ENCODE peak calls at places on chromosomes 3 and 15, in seven cellular contexts. One of them, this sample, is unnamed. For H3K27me3 and H3K4me1, the result is how much of the 10 kb centered on the place peaks cover.

GRCh38 chr15:100717596-100717995 is 115.2 kb downstream of the ASB7 start:
- DNase-seq in GM23338: no peak
- DNase-seq in GM23248: no peak
- DNase-seq in aorta: peak
- DNase-seq in BE2C: no peak
- DNase-seq in NT2/D1: no peak
- DNase-seq in transverse colon: no peak
- DNase-seq in this sample: no peak

GRCh38 chr3:169914321-169914720 is 2.9 kb downstream of the SAMD7 start:
- DNase-seq in GM23338: no peak
- DNase-seq in GM23248: peak
- DNase-seq in aorta: no peak
- DNase-seq in BE2C: peak
- DNase-seq in NT2/D1: no peak
- DNase-seq in transverse colon: no peak
- DNase-seq in this sample: no peak

GRCh38 chr3:168003911-168004310 is 91.8 kb downstream of the GOLIM4 start:
- DNase-seq in GM23338: no peak
- DNase-seq in GM23248: no peak
- DNase-seq in aorta: no peak
- DNase-seq in BE2C: no peak
- DNase-seq in NT2/D1: no peak
- DNase-seq in transverse colon: no peak
- DNase-seq in this sample: no peak

GRCh38 chr15:82891025-82891390 is 61.5 kb downstream of the HOMER2 start:
- DNase-seq in GM23338: no peak
- DNase-seq in GM23248: no peak
- DNase-seq in aorta: no peak
- DNase-seq in BE2C: no peak
- DNase-seq in NT2/D1: no peak
- DNase-seq in transverse colon: no peak
- DNase-seq in this sample: no peak

GRCh38 chr15:43977072-43977884 is 150.5 kb downstream of the WDR76 start:
- DNase-seq in GM23338: peak
- DNase-seq in GM23248: no peak
- DNase-seq in aorta: no peak
- DNase-seq in BE2C: no peak
- DNase-seq in NT2/D1: peak
- DNase-seq in transverse colon: no peak
- DNase-seq in this sample: no peak

GRCh38 chr3:197555281-197556261 is at the start of gene BDH1:
- DNase-seq in GM23338: peak
- DNase-seq in GM23248: peak
- DNase-seq in aorta: peak
- DNase-seq in BE2C: peak
- DNase-seq in NT2/D1: no peak
- DNase-seq in transverse colon: peak
- DNase-seq in this sample: peak

GRCh38 chr3:192816274-192816853 is 89.0 kb upstream of the FGF12 start:
- DNase-seq in GM23338: peak
- DNase-seq in GM23248: peak
- DNase-seq in aorta: no peak
- DNase-seq in BE2C: no peak
- DNase-seq in NT2/D1: peak
- DNase-seq in transverse colon: no peak
- DNase-seq in this sample: no peak

GRCh38 chr15:101710806-101711205 is 13.5 kb downstream of the TARS3 start:
- DNase-seq in GM23338: peak
- DNase-seq in GM23248: peak
- DNase-seq in aorta: no peak
- DNase-seq in BE2C: no peak
- DNase-seq in NT2/D1: peak
- DNase-seq in transverse colon: no peak
- DNase-seq in this sample: no peak

GRCh38 chr3:73365756-73366397 is 258.9 kb downstream of the PDZRN3 start:
- DNase-seq in GM23338: no peak
- DNase-seq in GM23248: peak
- DNase-seq in aorta: peak
- DNase-seq in BE2C: no peak
- DNase-seq in NT2/D1: no peak
- DNase-seq in transverse colon: peak
- DNase-seq in this sample: no peak

GRCh38 chr3:181707980-181708379 is 3.7 kb upstream of the SOX2 start:
- DNase-seq in GM23338: peak
- DNase-seq in GM23248: no peak
- DNase-seq in aorta: no peak
- DNase-seq in BE2C: no peak
- DNase-seq in NT2/D1: no peak
- DNase-seq in transverse colon: no peak
- DNase-seq in this sample: no peak

GRCh38 chr3:76950590-76950989 is 89.3 kb upstream of the ROBO2 start:
- DNase-seq in GM23338: no peak
- DNase-seq in GM23248: no peak
- DNase-seq in aorta: no peak
- DNase-seq in BE2C: no peak
- DNase-seq in NT2/D1: no peak
- DNase-seq in transverse colon: no peak
- DNase-seq in this sample: no peak

GRCh38 chr3:30504939-30505338 is 101.5 kb upstream of the TGFBR2 start:
- DNase-seq in GM23338: no peak
- DNase-seq in GM23248: no peak
- DNase-seq in aorta: no peak
- DNase-seq in BE2C: no peak
- DNase-seq in NT2/D1: no peak
- DNase-seq in transverse colon: no peak
- DNase-seq in this sample: no peak

GRCh38 chr3:14377838-14378169 is 24.6 kb upstream of the SLC6A6 start:
- DNase-seq in GM23338: no peak
- DNase-seq in GM23248: no peak
- DNase-seq in aorta: no peak
- DNase-seq in BE2C: no peak
- DNase-seq in NT2/D1: no peak
- DNase-seq in transverse colon: peak
- DNase-seq in this sample: peak

GRCh38 chr3:188834349-188834748 is 337.4 kb upstream of the TPRG1 start:
- DNase-seq in GM23338: peak
- DNase-seq in GM23248: no peak
- DNase-seq in aorta: no peak
- DNase-seq in BE2C: no peak
- DNase-seq in NT2/D1: no peak
- DNase-seq in transverse colon: no peak
- DNase-seq in this sample: no peak

GRCh38 chr3:12157026-12157425 is 1.7 kb downstream of the TIMP4 start:
- DNase-seq in GM23338: no peak
- DNase-seq in GM23248: no peak
- DNase-seq in aorta: no peak
- DNase-seq in BE2C: no peak
- DNase-seq in NT2/D1: no peak
- DNase-seq in transverse colon: no peak
- DNase-seq in this sample: no peak
- H3K27me3 ChIP-seq in GM23338: under half
- H3K27me3 ChIP-seq in GM23248: under half
- H3K27me3 ChIP-seq in aorta: under half
- H3K27me3 ChIP-seq in BE2C: under half
- H3K27me3 ChIP-seq in NT2/D1: under half
- H3K27me3 ChIP-seq in transverse colon: under half
- H3K27me3 ChIP-seq in this sample: under half

DNA sequence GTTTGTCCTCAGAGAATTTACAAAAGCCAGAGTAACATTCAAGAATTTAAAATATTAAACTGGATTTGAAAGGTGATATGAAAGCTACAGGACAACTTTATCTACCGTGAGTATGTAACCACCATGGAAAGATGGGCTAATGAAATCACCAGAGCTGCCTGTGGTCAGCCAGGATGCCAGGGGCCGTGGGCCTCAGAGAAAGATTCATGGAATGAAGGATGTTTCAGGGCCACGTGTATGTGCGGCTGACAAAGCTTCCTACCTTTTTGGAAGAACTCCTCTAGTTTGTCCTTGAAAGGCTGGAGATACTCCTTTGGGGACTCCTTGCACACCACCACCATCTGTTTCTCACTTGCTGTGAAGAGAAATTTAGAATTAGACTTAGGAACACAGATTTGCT is 138.9 kb downstream of the GREM1 start:
- DNase-seq in GM23338: no peak
- DNase-seq in GM23248: peak
- DNase-seq in aorta: no peak
- DNase-seq in BE2C: no peak
- DNase-seq in NT2/D1: no peak
- DNase-seq in transverse colon: no peak
- DNase-seq in this sample: no peak
- H3K4me1 ChIP-seq in GM23338: under half
- H3K4me1 ChIP-seq in GM23248: half or more
- H3K4me1 ChIP-seq in aorta: under half
- H3K4me1 ChIP-seq in BE2C: under half
- H3K4me1 ChIP-seq in NT2/D1: under half
- H3K4me1 ChIP-seq in transverse colon: under half
- H3K4me1 ChIP-seq in this sample: under half

GRCh38 chr15:51089041-51089440 is 5.7 kb downstream of the TNFAIP8L3 start:
- DNase-seq in GM23338: no peak
- DNase-seq in GM23248: no peak
- DNase-seq in aorta: no peak
- DNase-seq in BE2C: no peak
- DNase-seq in NT2/D1: no peak
- DNase-seq in transverse colon: no peak
- DNase-seq in this sample: no peak

GRCh38 chr15:51088585-51088984 is 6.1 kb downstream of the TNFAIP8L3 start:
- DNase-seq in GM23338: no peak
- DNase-seq in GM23248: no peak
- DNase-seq in aorta: no peak
- DNase-seq in BE2C: no peak
- DNase-seq in NT2/D1: no peak
- DNase-seq in transverse colon: no peak
- DNase-seq in this sample: no peak

GRCh38 chr15:51090753-51091152 is 4.0 kb downstream of the TNFAIP8L3 start:
- DNase-seq in GM23338: no peak
- DNase-seq in GM23248: no peak
- DNase-seq in aorta: no peak
- DNase-seq in BE2C: no peak
- DNase-seq in NT2/D1: no peak
- DNase-seq in transverse colon: no peak
- DNase-seq in this sample: no peak

GRCh38 chr15:51087513-51087912 is 7.2 kb downstream of the TNFAIP8L3 start:
- DNase-seq in GM23338: no peak
- DNase-seq in GM23248: no peak
- DNase-seq in aorta: no peak
- DNase-seq in BE2C: no peak
- DNase-seq in NT2/D1: no peak
- DNase-seq in transverse colon: no peak
- DNase-seq in this sample: no peak

DNA sequence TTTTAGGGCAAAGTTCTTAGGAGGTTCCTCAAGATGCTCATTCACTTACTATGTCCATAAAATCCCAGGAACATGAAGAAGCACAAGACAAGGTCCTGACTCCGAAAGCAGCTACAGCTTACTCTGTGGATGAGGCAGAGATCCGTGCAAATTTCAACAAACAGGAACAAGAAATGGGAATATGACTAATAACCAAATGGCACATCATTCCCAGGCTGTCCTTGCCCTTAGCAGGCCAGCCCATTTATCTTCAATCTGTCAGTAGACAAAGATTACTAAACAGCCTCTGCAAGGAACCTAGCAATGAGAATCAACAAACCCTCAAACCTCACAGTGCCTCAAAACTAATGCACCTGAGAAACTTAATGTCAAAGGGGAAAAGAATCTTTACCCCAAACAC is 5.0 kb downstream of the TNFAIP8L3 start:
- DNase-seq in GM23338: no peak
- DNase-seq in GM23248: peak
- DNase-seq in aorta: no peak
- DNase-seq in BE2C: no peak
- DNase-seq in NT2/D1: no peak
- DNase-seq in transverse colon: no peak
- DNase-seq in this sample: no peak
- H3K27me3 ChIP-seq in GM23338: under half
- H3K27me3 ChIP-seq in GM23248: under half
- H3K27me3 ChIP-seq in aorta: under half
- H3K27me3 ChIP-seq in BE2C: half or more
- H3K27me3 ChIP-seq in NT2/D1: under half
- H3K27me3 ChIP-seq in transverse colon: under half
- H3K27me3 ChIP-seq in this sample: under half

DNA sequence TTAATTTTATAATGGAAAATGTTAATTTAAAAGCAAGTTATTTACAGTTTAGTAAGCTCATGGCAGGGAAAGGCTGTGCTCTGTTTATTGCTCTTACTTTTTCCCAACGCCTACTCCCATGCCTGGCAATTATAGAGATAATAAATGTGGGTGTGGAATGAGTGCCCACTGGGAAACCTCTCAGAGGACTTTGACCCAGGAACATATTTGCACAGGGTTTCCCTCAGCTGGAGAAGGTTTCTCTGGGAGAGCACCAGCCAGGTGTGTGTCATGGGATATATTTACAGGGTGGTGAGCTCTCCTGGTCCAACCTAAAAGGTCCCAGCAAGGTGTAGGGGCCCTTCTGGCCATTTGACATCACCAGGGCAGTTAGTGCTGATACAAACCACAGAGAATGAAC is 27.9 kb downstream of the ZNF710 start:
- DNase-seq in GM23338: no peak
- DNase-seq in GM23248: no peak
- DNase-seq in aorta: no peak
- DNase-seq in BE2C: no peak
- DNase-seq in NT2/D1: no peak
- DNase-seq in transverse colon: peak
- DNase-seq in this sample: no peak
- H3K4me1 ChIP-seq in GM23338: under half
- H3K4me1 ChIP-seq in GM23248: under half
- H3K4me1 ChIP-seq in aorta: under half
- H3K4me1 ChIP-seq in BE2C: under half
- H3K4me1 ChIP-seq in NT2/D1: under half
- H3K4me1 ChIP-seq in transverse colon: half or more
- H3K4me1 ChIP-seq in this sample: under half

This sample was measured in upper lobe of left lung.